ENCODE peak calls at places on chromosomes 3 and 15, in seven cellular contexts. V is endothelial cell of umbilical vein, C is mammary epithelial cell, R is astrocyte, E is NT2/D1, P is IMR-90, B is Karpas-422. K is an unnamed sample.

GRCh38 chr15:92821491-92822116 is 78.5 kb upstream of the CHD2 start:
- DNase-seq in C (peak), E (no peak), R (peak), B (peak), P (peak), V (no peak), K (no peak)

GRCh38 chr3:127408022-127408683 is 120.3 kb upstream of the PRR20G start:
- DNase-seq in C (no peak), R (no peak), E (no peak), B (no peak), V (no peak), P (no peak), K (no peak)

GRCh38 chr3:25420885-25421284 is 7.2 kb upstream of the RARB start:
- DNase-seq in V (no peak), C (peak), E (no peak), P (no peak), R (no peak), B (no peak), K (no peak)

GRCh38 chr3:100548053-100548452 is 55.6 kb downstream of the TMEM45A start:
- DNase-seq in C (peak), V (no peak), E (no peak), R (no peak), P (no peak), B (no peak), K (no peak)

GRCh38 chr15:87269566-87269965 is 987.0 kb downstream of the NTRK3 start:
- DNase-seq in B (no peak), C (peak), R (peak), V (no peak), P (no peak), E (no peak), K (no peak)

GRCh38 chr3:185365281-185366211 is 2.6 kb downstream of the MAP3K13 start:
- DNase-seq in R (no peak), E (no peak), C (peak), B (no peak), V (no peak), P (no peak), K (no peak)

GRCh38 chr15:70127288-70127746 is 29.6 kb upstream of the TLE3 start:
- DNase-seq in V (peak), E (no peak), R (no peak), P (no peak), B (peak), C (peak), K (peak)

GRCh38 chr3:77599948-77600347 is 560.0 kb downstream of the ROBO2 start:
- DNase-seq in E (no peak), V (no peak), B (peak), C (no peak), P (no peak), R (no peak), K (no peak)

GRCh38 chr15:58201536-58201935 is 63.4 kb downstream of the AQP9 start:
- DNase-seq in P (peak), B (no peak), E (no peak), V (peak), R (peak), C (no peak), K (no peak)

GRCh38 chr3:108511490-108511889 is 1.1 kb upstream of the MYH15 start:
- DNase-seq in P (no peak), C (no peak), B (no peak), R (no peak), V (no peak), E (no peak), K (no peak)

GRCh38 chr15:41806291-41807181 is 21.4 kb upstream of the JMJD7 start:
- DNase-seq in V (no peak), B (no peak), E (no peak), C (peak), R (no peak), P (no peak), K (peak)

GRCh38 chr3:124699686-124700396 is 30.4 kb upstream of the UMPS start:
- DNase-seq in E (no peak), V (no peak), P (no peak), R (no peak), B (no peak), C (no peak), K (peak)

GRCh38 chr3:48599509-48600285 is 4.6 kb upstream of the COL7A1 start:
- DNase-seq in C (no peak), E (no peak), P (no peak), R (no peak), B (no peak), V (no peak), K (no peak)

GRCh38 chr15:48052871-48053383 is 67.9 kb upstream of the SLC24A5 start:
- DNase-seq in R (peak), V (no peak), C (peak), E (no peak), B (no peak), P (no peak), K (no peak)

GRCh38 chr3:123105201-123106189 is 38.7 kb downstream of the PDIA5 start:
- DNase-seq in E (no peak), P (no peak), C (no peak), V (no peak), B (peak), R (no peak), K (no peak)
- H3K9ac ChIP-seq in E (no peak), P (no peak), C (no peak), V (no peak), B (no peak), R (no peak), K (no peak)

GRCh38 chr3:53174346-53175250 is 13.6 kb downstream of the PRKCD start:
- DNase-seq in R (no peak), E (no peak), C (no peak), B (peak), V (no peak), P (no peak), K (no peak)
- H3K9ac ChIP-seq in R (no peak), E (no peak), C (no peak), B (peak), V (no peak), P (no peak), K (no peak)

DNA sequence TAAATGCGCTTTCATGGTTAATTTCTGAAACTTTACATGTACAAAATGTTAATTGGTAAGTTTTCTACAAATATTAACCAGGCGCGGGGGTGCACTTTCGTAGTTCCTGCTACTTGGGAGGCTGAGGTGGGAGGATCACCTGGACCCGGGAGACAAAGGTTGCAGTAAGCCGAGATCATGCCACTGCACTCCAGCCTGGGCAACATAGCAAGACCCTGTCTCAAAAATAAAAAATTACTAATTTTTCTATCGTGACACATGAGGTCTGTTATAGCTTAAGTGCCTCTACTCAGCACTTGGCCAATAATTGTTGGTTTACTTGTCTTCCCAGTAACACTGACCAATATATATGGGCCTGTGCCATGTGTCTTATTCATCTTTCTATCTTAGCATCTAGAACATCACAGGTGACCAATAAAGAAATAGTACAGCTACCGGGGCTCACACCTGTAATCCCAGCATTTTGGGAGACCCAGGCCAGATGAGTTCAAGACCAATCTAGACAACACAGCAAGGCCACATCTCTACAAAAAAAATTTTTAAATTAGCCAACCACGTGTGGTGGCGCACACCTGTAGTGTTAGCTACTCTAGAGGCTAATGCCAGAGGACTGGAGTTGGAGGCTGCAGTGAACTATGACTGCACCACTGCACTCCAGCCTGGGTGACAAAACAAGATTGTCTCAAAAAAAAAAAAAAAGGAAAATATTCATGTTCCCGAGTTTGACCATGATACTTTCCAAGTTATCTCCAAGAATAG is 6.1 kb downstream of the MSL2 start:
- DNase-seq in E (no peak), C (no peak), P (no peak), R (no peak), B (peak), V (no peak), K (no peak)
- H3K9ac ChIP-seq in E (no peak), C (no peak), P (no peak), R (no peak), B (no peak), V (no peak), K (no peak)

GRCh38 chr3:195442573-195443390 is at the start of gene ACAP2:
- DNase-seq in V (peak), E (peak), B (peak), C (peak), P (peak), R (peak), K (peak)

GRCh38 chr3:195441971-195442572 is 748 bp downstream of the ACAP2 start:
- DNase-seq in P (peak), V (peak), R (peak), B (peak), C (peak), E (no peak), K (no peak)

GRCh38 chr3:195441476-195441970 is 1.3 kb downstream of the ACAP2 start:
- DNase-seq in R (no peak), B (peak), C (no peak), P (peak), V (peak), E (no peak), K (peak)

GRCh38 chr3:195445885-195446284 is 3.1 kb upstream of the ACAP2 start:
- DNase-seq in V (no peak), E (no peak), P (no peak), B (peak), R (no peak), C (no peak), K (no peak)

DNA sequence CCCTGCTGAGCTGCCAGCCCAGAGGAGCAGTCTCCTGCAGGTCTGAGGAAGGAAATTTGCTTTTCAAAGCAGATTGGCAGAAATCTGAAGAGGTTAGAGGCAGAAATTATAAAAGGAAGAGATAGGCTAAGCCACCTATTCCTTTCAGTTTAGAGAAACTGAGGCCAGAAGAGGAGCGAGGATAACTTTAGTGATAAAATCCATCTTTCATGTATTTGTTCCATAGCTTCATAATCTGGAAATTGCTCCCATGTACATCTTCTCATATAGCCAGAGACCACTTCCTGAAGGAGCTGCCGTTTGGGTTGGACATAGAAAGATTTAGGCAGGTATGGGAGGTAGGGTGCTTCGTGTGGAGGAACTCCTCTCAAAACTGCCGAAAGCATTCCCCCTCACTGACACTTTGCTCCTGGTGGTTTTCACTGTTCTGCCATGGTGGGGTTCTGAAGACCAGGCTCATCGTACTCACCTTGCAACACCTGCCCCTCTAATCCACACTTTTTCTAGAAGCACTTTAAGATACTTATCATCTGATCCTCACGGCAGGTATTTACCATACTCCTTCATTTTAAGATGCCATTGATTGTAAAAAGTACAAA is 670 bp upstream of the ACAP2 start:
- DNase-seq in B (no peak), C (no peak), V (no peak), P (no peak), E (no peak), R (no peak), K (no peak)
- H3K9ac ChIP-seq in B (peak), C (peak), V (peak), P (peak), E (peak), R (peak), K (peak)

GRCh38 chr3:14766428-14767244 is 52.1 kb upstream of the FGD5 start:
- DNase-seq in E (no peak), C (no peak), V (no peak), P (no peak), R (no peak), B (no peak), K (no peak)
- H3K9ac ChIP-seq in E (no peak), C (no peak), V (no peak), P (no peak), R (no peak), B (no peak), K (no peak)

GRCh38 chr15:96336045-96336642 is 5.6 kb downstream of the NR2F2 start:
- DNase-seq in B (no peak), V (peak), R (no peak), P (no peak), C (no peak), E (no peak), K (no peak)
- H3K9ac ChIP-seq in B (no peak), V (peak), R (peak), P (peak), C (no peak), E (no peak), K (peak)

DNA sequence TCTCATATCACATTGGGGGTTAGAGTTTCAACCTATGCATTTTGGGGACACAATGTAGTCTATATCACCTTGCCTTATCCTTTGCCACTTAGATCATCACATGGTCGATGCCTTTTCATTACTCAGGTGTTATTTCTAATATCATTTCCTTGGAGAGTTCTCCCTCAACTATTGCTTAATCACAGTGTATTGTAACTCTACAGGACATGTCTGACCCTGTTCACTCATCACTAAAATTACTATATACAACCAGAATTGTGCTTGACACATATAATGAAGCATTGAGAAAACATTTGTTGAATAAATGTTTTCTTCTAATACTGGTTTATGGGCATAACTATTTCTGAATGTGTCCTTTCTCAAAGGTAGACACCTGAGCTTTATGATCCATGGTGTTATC is 207.4 kb downstream of the EPHA6 start:
- DNase-seq in R (no peak), V (no peak), P (no peak), C (peak), E (no peak), B (no peak), K (no peak)
- H3K9ac ChIP-seq in R (no peak), V (no peak), P (no peak), C (no peak), E (no peak), B (no peak), K (no peak)

GRCh38 chr3:50264964-50265485 is 3.9 kb upstream of the SEMA3B start:
- DNase-seq in B (no peak), E (no peak), C (no peak), R (no peak), P (no peak), V (no peak), K (no peak)
- H3K9ac ChIP-seq in B (no peak), E (peak), C (no peak), R (peak), P (peak), V (no peak), K (peak)

GRCh38 chr3:197737749-197738462 is 1.2 kb upstream of the RUBCN start:
- DNase-seq in B (peak), P (no peak), C (no peak), R (no peak), E (no peak), V (no peak), K (no peak)
- H3K9ac ChIP-seq in B (peak), P (no peak), C (peak), R (peak), E (peak), V (no peak), K (peak)

GRCh38 chr3:46926039-46926438 is 48.5 kb downstream of the PTH1R start:
- DNase-seq in P (peak), C (no peak), B (no peak), R (peak), E (no peak), V (peak), K (no peak)

GRCh38 chr3:46926447-46926846 is 48.9 kb downstream of the PTH1R start:
- DNase-seq in C (no peak), E (no peak), P (no peak), R (no peak), V (no peak), B (no peak), K (no peak)

GRCh38 chr3:46926871-46927717 is 49.5 kb downstream of the CCDC12 start:
- DNase-seq in C (no peak), R (no peak), E (no peak), P (no peak), V (peak), B (peak), K (no peak)

GRCh38 chr3:46924921-46925584 is 47.5 kb downstream of the PTH1R start:
- DNase-seq in B (no peak), P (no peak), E (no peak), C (no peak), V (no peak), R (no peak), K (no peak)

GRCh38 chr3:46925585-46925934 is 48.0 kb downstream of the PTH1R start:
- DNase-seq in E (no peak), R (no peak), V (no peak), B (no peak), C (no peak), P (no peak), K (no peak)
- H3K9ac ChIP-seq in E (no peak), R (no peak), V (no peak), B (peak), C (no peak), P (no peak), K (no peak)

K was measured in HepG2.